ENCODE peak calls at places on chromosomes 4 and X, in four cellular contexts. A, P, L and J are unnamed samples. For H3K4me1, the result is how much of the 10 kb centered on the place peaks cover.

GRCh38 chrX:7108995-7109634 is 38.4 kb upstream of the STS start:
- DNase-seq in A (peak), P (no peak), L (no peak), J (no peak)

GRCh38 chr4:119873132-119873531 is 193.5 kb downstream of the MAD2L1 start:
- DNase-seq in A (no peak), P (no peak), L (no peak), J (no peak)

GRCh38 chrX:65528705-65529340 is 5.8 kb downstream of the LAS1L start:
- DNase-seq in A (peak), P (peak), L (peak), J (no peak)

GRCh38 chrX:151970661-151971060 is 3.8 kb downstream of the GABRE start:
- DNase-seq in A (no peak), P (no peak), L (peak), J (peak)

GRCh38 chrX:82134378-82134777 is 932.5 kb downstream of the SH3BGRL start:
- DNase-seq in A (no peak), P (no peak), L (no peak), J (no peak)

GRCh38 chrX:53283567-53283966 is 2.2 kb upstream of the IQSEC2 start:
- DNase-seq in A (no peak), P (no peak), L (no peak), J (no peak)

GRCh38 chr4:3041192-3042142 is 32.9 kb downstream of the HTT-AS start:
- DNase-seq in A (no peak), P (peak), L (peak), J (peak)

GRCh38 chrX:153646620-153647373 is at the start of gene DUSP9:
- DNase-seq in A (peak), P (no peak), L (peak), J (peak)

GRCh38 chr4:93261207-93261606 is 567.3 kb upstream of the ATOH1 start:
- DNase-seq in A (no peak), P (no peak), L (no peak), J (no peak)

GRCh38 chrX:150035531-150035930 is 97.2 kb upstream of the EOLA2 start:
- DNase-seq in A (no peak), P (no peak), L (no peak), J (no peak)

GRCh38 chrX:69510137-69510715 is 6.1 kb downstream of the NALF2 start:
- DNase-seq in A (no peak), P (no peak), L (no peak), J (no peak)

GRCh38 chr4:30553721-30554120 is 166.4 kb upstream of the PCDH7 start:
- DNase-seq in A (no peak), P (no peak), L (no peak), J (no peak)

GRCh38 chr4:76620723-76621463 is 185.9 kb downstream of the SHROOM3 start:
- DNase-seq in A (peak), P (no peak), L (no peak), J (no peak)

GRCh38 chr4:39353478-39354177 is 12.5 kb downstream of the RFC1 start:
- DNase-seq in A (no peak), P (no peak), L (no peak), J (no peak)

DNA sequence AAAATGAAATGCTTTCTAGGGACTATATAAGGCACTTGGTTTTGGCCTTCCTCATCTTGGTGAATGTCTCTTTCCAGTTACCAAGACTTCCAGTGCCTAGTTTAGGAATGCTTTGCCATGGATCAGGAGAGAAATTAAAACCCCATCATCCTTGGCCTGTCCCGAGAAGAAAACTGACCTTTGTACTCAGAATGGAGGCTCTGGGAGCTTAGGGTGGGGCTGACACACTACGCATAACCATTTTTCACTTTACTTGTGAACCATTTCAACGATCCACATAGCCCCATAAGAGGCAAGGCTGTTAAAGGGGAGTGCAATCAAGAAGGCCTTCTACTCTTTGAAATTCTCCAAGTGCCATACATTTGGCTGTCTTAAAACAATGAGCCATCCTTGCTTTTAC is 26.7 kb upstream of the ZCCHC13 start:
- DNase-seq in A (no peak), P (no peak), L (no peak), J (no peak)
- H3K4me3 ChIP-seq in A (no peak), P (no peak), L (no peak), J (no peak)

GRCh38 chr4:102589743-102590142 is 88.6 kb downstream of the NFKB1 start:
- DNase-seq in A (no peak), P (no peak), L (no peak), J (no peak)
- H3K4me1 ChIP-seq in A (under half), P (half or more), L (under half), J (under half)

GRCh38 chr4:112823631-112824030 is 186.7 kb downstream of the LARP7 start:
- DNase-seq in A (no peak), P (no peak), L (no peak), J (no peak)

GRCh38 chr4:112819729-112820128 is 182.8 kb downstream of the LARP7 start:
- DNase-seq in A (no peak), P (no peak), L (no peak), J (no peak)

GRCh38 chr4:112817933-112818921 is 181.3 kb downstream of the LARP7 start:
- DNase-seq in A (peak), P (no peak), L (peak), J (peak)

DNA sequence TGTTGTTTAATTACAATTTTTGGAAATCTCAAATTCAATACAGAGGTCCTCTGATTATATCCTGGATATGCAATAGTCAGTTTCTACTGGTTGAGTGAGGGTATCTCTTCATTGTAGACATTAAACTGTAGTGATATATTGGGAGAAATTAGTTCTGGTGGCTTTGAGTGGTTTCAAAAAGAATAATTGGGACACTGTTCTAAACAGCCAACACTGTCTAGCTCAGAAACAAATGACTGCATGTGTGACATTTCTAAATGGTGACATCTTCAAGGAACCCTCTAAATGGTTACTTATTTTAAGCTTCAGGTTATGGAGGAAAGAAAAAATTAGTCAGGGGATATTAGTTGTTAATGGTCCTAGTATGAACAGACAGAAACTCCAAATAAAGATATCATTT is 186.2 kb downstream of the LARP7 start:
- DNase-seq in A (no peak), P (no peak), L (no peak), J (no peak)
- H3K4me3 ChIP-seq in A (no peak), P (no peak), L (no peak), J (no peak)

GRCh38 chr4:168639914-168640313 is 143.1 kb downstream of the PALLD start:
- DNase-seq in A (no peak), P (no peak), L (no peak), J (no peak)

GRCh38 chr4:168645933-168646768 is 149.3 kb downstream of the PALLD start:
- DNase-seq in A (no peak), P (no peak), L (no peak), J (no peak)

GRCh38 chr4:168643083-168643795 is 146.4 kb downstream of the PALLD start:
- DNase-seq in A (no peak), P (no peak), L (no peak), J (no peak)

GRCh38 chr4:168641811-168642140 is 144.9 kb downstream of the PALLD start:
- DNase-seq in A (no peak), P (no peak), L (no peak), J (no peak)

GRCh38 chr4:168643796-168644159 is 146.9 kb downstream of the PALLD start:
- DNase-seq in A (no peak), P (no peak), L (no peak), J (no peak)
- H3K4me1 ChIP-seq in A (under half), P (under half), L (under half), J (under half)